ENCODE peak calls at places on chromosomes 1 and 21, in four cellular contexts. Y is stomach, J is HTR-8/SVneo, A is lower leg skin. V is an unnamed sample.

GRCh38 chr1:53930932-53931331 is 14.6 kb downstream of the IFT25 start:
- DNase-seq in Y (no peak), J (no peak), A (no peak), V (no peak)

GRCh38 chr21:28253378-28253777 is 739.3 kb downstream of the LTN1 start:
- DNase-seq in A (no peak), Y (no peak), J (no peak), V (no peak)

GRCh38 chr1:41662061-41662655 is 177.7 kb upstream of the EDN2 start:
- DNase-seq in J (no peak), A (peak), Y (peak), V (no peak)

GRCh38 chr1:18191868-18192155 is 84.2 kb downstream of the IGSF21 start:
- DNase-seq in A (no peak), J (no peak), Y (no peak), V (no peak)

GRCh38 chr21:34640858-34641257 is 25.9 kb upstream of the RCAN1 start:
- DNase-seq in Y (no peak), J (peak), A (no peak), V (no peak)

GRCh38 chr1:73593379-73593778 is 604.6 kb downstream of the LRRIQ3 start:
- DNase-seq in J (no peak), Y (peak), A (no peak), V (no peak)

GRCh38 chr1:61379693-61380092 is 297.3 kb downstream of the NFIA start:
- DNase-seq in J (no peak), Y (no peak), A (no peak), V (no peak)

GRCh38 chr1:233904979-233905415 is 521 bp downstream of the SLC35F3 start:
- DNase-seq in Y (no peak), A (no peak), J (peak), V (no peak)

GRCh38 chr21:15742052-15742451 is 12.3 kb downstream of the USP25 start:
- DNase-seq in Y (no peak), A (no peak), J (no peak), V (no peak)

GRCh38 chr1:71351438-71351837 is 270.6 kb upstream of the ZRANB2 start:
- DNase-seq in J (no peak), Y (no peak), A (no peak), V (no peak)

GRCh38 chr1:167797005-167797404 is 75.2 kb downstream of the MPZL1 start:
- DNase-seq in A (peak), Y (peak), J (peak), V (no peak)

GRCh38 chr1:3548156-3548893 is 63.0 kb downstream of the MEGF6 start:
- DNase-seq in J (peak), A (no peak), Y (no peak), V (no peak)